ENCODE peak calls at places on chromosomes 3 and 15, in nine cellular contexts. One of them, this sample, is unnamed.

GRCh38 chr3:177282028-177282655 is 84.9 kb upstream of the TBL1XR1 start:
- DNase-seq in AML-193: no peak
- DNase-seq in NCI-H774: peak; percentile 94
- DNase-seq in PC-9: no peak
- DNase-seq in fibroblast of pulmonary artery: no peak
- DNase-seq in lower lobe of right lung: no peak
- DNase-seq in endothelial cell: no peak
- DNase-seq in mesenteric fat pad: no peak
- DNase-seq in NCI-H1105 treated with DMSO at 0.1 percent for 48 hours: peak; percentile 100
- DNase-seq in this sample: peak; percentile 92

GRCh38 chr15:73886717-73887345 is 13.5 kb downstream of the TBC1D21 start:
- DNase-seq in AML-193: no peak
- DNase-seq in NCI-H774: no peak
- DNase-seq in PC-9: no peak
- DNase-seq in fibroblast of pulmonary artery: no peak
- DNase-seq in lower lobe of right lung: no peak
- DNase-seq in endothelial cell: no peak
- DNase-seq in mesenteric fat pad: peak; percentile 60
- DNase-seq in NCI-H1105 treated with DMSO at 0.1 percent for 48 hours: no peak
- DNase-seq in this sample: no peak

GRCh38 chr3:76063019-76063418 is 277.7 kb upstream of the ZNF717 start:
- DNase-seq in AML-193: no peak
- DNase-seq in NCI-H774: no peak
- DNase-seq in PC-9: no peak
- DNase-seq in fibroblast of pulmonary artery: peak; percentile 57
- DNase-seq in lower lobe of right lung: no peak
- DNase-seq in endothelial cell: no peak
- DNase-seq in mesenteric fat pad: no peak
- DNase-seq in NCI-H1105 treated with DMSO at 0.1 percent for 48 hours: no peak
- DNase-seq in this sample: no peak

GRCh38 chr3:177771780-177772179 is 574.5 kb upstream of the TBL1XR1 start:
- DNase-seq in AML-193: no peak
- DNase-seq in NCI-H774: no peak
- DNase-seq in PC-9: no peak
- DNase-seq in fibroblast of pulmonary artery: no peak
- DNase-seq in lower lobe of right lung: no peak
- DNase-seq in endothelial cell: no peak
- DNase-seq in mesenteric fat pad: no peak
- DNase-seq in NCI-H1105 treated with DMSO at 0.1 percent for 48 hours: no peak
- DNase-seq in this sample: no peak

GRCh38 chr15:101614001-101614585 is 38.1 kb downstream of the TM2D3 start:
- DNase-seq in AML-193: no peak
- DNase-seq in NCI-H774: no peak
- DNase-seq in PC-9: peak; percentile 24
- DNase-seq in fibroblast of pulmonary artery: no peak
- DNase-seq in lower lobe of right lung: no peak
- DNase-seq in endothelial cell: no peak
- DNase-seq in mesenteric fat pad: no peak
- DNase-seq in NCI-H1105 treated with DMSO at 0.1 percent for 48 hours: no peak
- DNase-seq in this sample: no peak

GRCh38 chr3:194204036-194204792 is 68.3 kb downstream of the HES1 start:
- DNase-seq in AML-193: no peak
- DNase-seq in NCI-H774: peak; percentile 49
- DNase-seq in PC-9: peak; percentile 60
- DNase-seq in fibroblast of pulmonary artery: no peak
- DNase-seq in lower lobe of right lung: peak; percentile 51
- DNase-seq in endothelial cell: peak; percentile 24
- DNase-seq in mesenteric fat pad: no peak
- DNase-seq in NCI-H1105 treated with DMSO at 0.1 percent for 48 hours: peak; percentile 63
- DNase-seq in this sample: no peak

GRCh38 chr15:80512729-80513670 is 108.8 kb downstream of the ARNT2 start:
- DNase-seq in AML-193: no peak
- DNase-seq in NCI-H774: no peak
- DNase-seq in PC-9: peak; percentile 2
- DNase-seq in fibroblast of pulmonary artery: peak; percentile 27
- DNase-seq in lower lobe of right lung: no peak
- DNase-seq in endothelial cell: no peak
- DNase-seq in mesenteric fat pad: no peak
- DNase-seq in NCI-H1105 treated with DMSO at 0.1 percent for 48 hours: no peak
- DNase-seq in this sample: no peak

GRCh38 chr3:106566277-106566676 is 697.5 kb upstream of the CBLB start:
- DNase-seq in AML-193: no peak
- DNase-seq in NCI-H774: no peak
- DNase-seq in PC-9: no peak
- DNase-seq in fibroblast of pulmonary artery: no peak
- DNase-seq in lower lobe of right lung: no peak
- DNase-seq in endothelial cell: no peak
- DNase-seq in mesenteric fat pad: no peak
- DNase-seq in NCI-H1105 treated with DMSO at 0.1 percent for 48 hours: no peak
- DNase-seq in this sample: no peak

GRCh38 chr3:168330983-168331382 is 235.3 kb upstream of the GOLIM4 start:
- DNase-seq in AML-193: no peak
- DNase-seq in NCI-H774: no peak
- DNase-seq in PC-9: no peak
- DNase-seq in fibroblast of pulmonary artery: no peak
- DNase-seq in lower lobe of right lung: no peak
- DNase-seq in endothelial cell: no peak
- DNase-seq in mesenteric fat pad: no peak
- DNase-seq in NCI-H1105 treated with DMSO at 0.1 percent for 48 hours: no peak
- DNase-seq in this sample: no peak

GRCh38 chr15:82995076-82995475 is 9.1 kb downstream of the RAMAC start:
- DNase-seq in AML-193: no peak
- DNase-seq in NCI-H774: no peak
- DNase-seq in PC-9: no peak
- DNase-seq in fibroblast of pulmonary artery: no peak
- DNase-seq in lower lobe of right lung: no peak
- DNase-seq in endothelial cell: no peak
- DNase-seq in mesenteric fat pad: no peak
- DNase-seq in NCI-H1105 treated with DMSO at 0.1 percent for 48 hours: no peak
- DNase-seq in this sample: no peak

GRCh38 chr3:59264366-59264765 is 214.5 kb upstream of the CFAP20DC start:
- DNase-seq in AML-193: no peak
- DNase-seq in NCI-H774: no peak
- DNase-seq in PC-9: no peak
- DNase-seq in fibroblast of pulmonary artery: no peak
- DNase-seq in lower lobe of right lung: no peak
- DNase-seq in endothelial cell: no peak
- DNase-seq in mesenteric fat pad: no peak
- DNase-seq in NCI-H1105 treated with DMSO at 0.1 percent for 48 hours: no peak
- DNase-seq in this sample: no peak

GRCh38 chr3:21274000-21274671 is 476.9 kb downstream of the ZNF385D start:
- DNase-seq in AML-193: no peak
- DNase-seq in NCI-H774: no peak
- DNase-seq in PC-9: no peak
- DNase-seq in fibroblast of pulmonary artery: peak; percentile 63
- DNase-seq in lower lobe of right lung: no peak
- DNase-seq in endothelial cell: no peak
- DNase-seq in mesenteric fat pad: no peak
- DNase-seq in NCI-H1105 treated with DMSO at 0.1 percent for 48 hours: no peak
- DNase-seq in this sample: no peak

GRCh38 chr15:100623301-100623700 is 20.9 kb downstream of the ASB7 start:
- DNase-seq in AML-193: no peak
- DNase-seq in NCI-H774: no peak
- DNase-seq in PC-9: no peak
- DNase-seq in fibroblast of pulmonary artery: peak; percentile 79
- DNase-seq in lower lobe of right lung: no peak
- DNase-seq in endothelial cell: no peak
- DNase-seq in mesenteric fat pad: no peak
- DNase-seq in NCI-H1105 treated with DMSO at 0.1 percent for 48 hours: no peak
- DNase-seq in this sample: no peak

GRCh38 chr15:81000626-81001179 is at the start of gene TLNRD1:
- DNase-seq in AML-193: peak; percentile 81
- DNase-seq in NCI-H774: peak; percentile 83
- DNase-seq in PC-9: peak; percentile 86
- DNase-seq in fibroblast of pulmonary artery: peak; percentile 92
- DNase-seq in lower lobe of right lung: peak; percentile 93
- DNase-seq in endothelial cell: peak; percentile 89
- DNase-seq in mesenteric fat pad: peak; percentile 95
- DNase-seq in NCI-H1105 treated with DMSO at 0.1 percent for 48 hours: peak; percentile 72
- DNase-seq in this sample: peak; percentile 48

GRCh38 chr15:100770781-100771584 is 108.6 kb upstream of the ALDH1A3 start:
- DNase-seq in AML-193: no peak
- DNase-seq in NCI-H774: no peak
- DNase-seq in PC-9: no peak
- DNase-seq in fibroblast of pulmonary artery: no peak
- DNase-seq in lower lobe of right lung: no peak
- DNase-seq in endothelial cell: no peak
- DNase-seq in mesenteric fat pad: peak; percentile 74
- DNase-seq in NCI-H1105 treated with DMSO at 0.1 percent for 48 hours: no peak
- DNase-seq in this sample: no peak

GRCh38 chr3:57961828-57962447 is 46.3 kb upstream of the FLNB start:
- DNase-seq in AML-193: peak; percentile 81
- DNase-seq in NCI-H774: no peak
- DNase-seq in PC-9: no peak
- DNase-seq in fibroblast of pulmonary artery: peak; percentile 73
- DNase-seq in lower lobe of right lung: no peak
- DNase-seq in endothelial cell: no peak
- DNase-seq in mesenteric fat pad: no peak
- DNase-seq in NCI-H1105 treated with DMSO at 0.1 percent for 48 hours: no peak
- DNase-seq in this sample: no peak

GRCh38 chr3:111534701-111535100 is 7.3 kb upstream of the CD96 start:
- DNase-seq in AML-193: no peak
- DNase-seq in NCI-H774: no peak
- DNase-seq in PC-9: no peak
- DNase-seq in fibroblast of pulmonary artery: peak; percentile 51
- DNase-seq in lower lobe of right lung: no peak
- DNase-seq in endothelial cell: no peak
- DNase-seq in mesenteric fat pad: no peak
- DNase-seq in NCI-H1105 treated with DMSO at 0.1 percent for 48 hours: no peak
- DNase-seq in this sample: no peak

GRCh38 chr3:132290833-132291232 is 26.4 kb upstream of the ACP3 start:
- DNase-seq in AML-193: peak; percentile 96
- DNase-seq in NCI-H774: no peak
- DNase-seq in PC-9: no peak
- DNase-seq in fibroblast of pulmonary artery: peak; percentile 63
- DNase-seq in lower lobe of right lung: no peak
- DNase-seq in endothelial cell: no peak
- DNase-seq in mesenteric fat pad: no peak
- DNase-seq in NCI-H1105 treated with DMSO at 0.1 percent for 48 hours: no peak
- DNase-seq in this sample: no peak

GRCh38 chr3:134427400-134428111 is 53.3 kb upstream of the AMOTL2 start:
- DNase-seq in AML-193: no peak
- DNase-seq in NCI-H774: no peak
- DNase-seq in PC-9: peak; percentile 93
- DNase-seq in fibroblast of pulmonary artery: peak; percentile 97
- DNase-seq in lower lobe of right lung: no peak
- DNase-seq in endothelial cell: no peak
- DNase-seq in mesenteric fat pad: no peak
- DNase-seq in NCI-H1105 treated with DMSO at 0.1 percent for 48 hours: no peak
- DNase-seq in this sample: no peak

GRCh38 chr15:26841941-26842340 is 24.9 kb upstream of the GABRA5 start:
- DNase-seq in AML-193: no peak
- DNase-seq in NCI-H774: no peak
- DNase-seq in PC-9: no peak
- DNase-seq in fibroblast of pulmonary artery: no peak
- DNase-seq in lower lobe of right lung: no peak
- DNase-seq in endothelial cell: no peak
- DNase-seq in mesenteric fat pad: no peak
- DNase-seq in NCI-H1105 treated with DMSO at 0.1 percent for 48 hours: no peak
- DNase-seq in this sample: no peak

GRCh38 chr3:69364354-69364753 is 21.5 kb downstream of the FRMD4B start:
- DNase-seq in AML-193: no peak
- DNase-seq in NCI-H774: no peak
- DNase-seq in PC-9: no peak
- DNase-seq in fibroblast of pulmonary artery: peak; percentile 31
- DNase-seq in lower lobe of right lung: no peak
- DNase-seq in endothelial cell: no peak
- DNase-seq in mesenteric fat pad: no peak
- DNase-seq in NCI-H1105 treated with DMSO at 0.1 percent for 48 hours: no peak
- DNase-seq in this sample: no peak

This sample was measured in NCI-H748 treated with DMSO at 0.1 percent for 48 hours.